ENCODE peak calls at places on chromosomes 11 and 22, in nine cellular contexts. U is uterus, A is spleen, T is fibroblast of the aortic adventitia, W is progenitor cell of endocrine pancreas, L is stomach, K is astrocyte of the cerebellum, M is kidney epithelial cell, C is transverse colon. E is an unnamed sample.

GRCh38 chr11:94424662-94425061 is 23.4 kb upstream of the GPR83 start:
- DNase-seq in U (no peak), A (no peak), T (peak), W (no peak), L (no peak), K (no peak), M (no peak), C (no peak), E (no peak)

GRCh38 chr11:120236169-120237107 is 3.5 kb upstream of the POU2F3 start:
- DNase-seq in U (no peak), A (no peak), T (peak), W (no peak), L (no peak), K (no peak), M (no peak), C (no peak), E (no peak)

GRCh38 chr22:43110927-43111623 is 525 bp downstream of the BIK start:
- DNase-seq in U (no peak), A (peak), T (no peak), W (no peak), L (peak), K (no peak), M (no peak), C (peak), E (no peak)

GRCh38 chr22:48826546-48826945 is 1001.1 kb downstream of the BRD1 start:
- DNase-seq in U (no peak), A (no peak), T (no peak), W (no peak), L (no peak), K (no peak), M (no peak), C (no peak), E (no peak)

GRCh38 chr11:61964941-61965282 is 2.5 kb downstream of the FTH1 start:
- DNase-seq in U (no peak), A (no peak), T (peak), W (no peak), L (no peak), K (no peak), M (no peak), C (no peak), E (no peak)

GRCh38 chr11:47225552-47226137 is 10.9 kb downstream of the DDB2 start:
- DNase-seq in U (no peak), A (no peak), T (no peak), W (no peak), L (no peak), K (no peak), M (no peak), C (no peak), E (no peak)

GRCh38 chr11:6742260-6742659 is 29.5 kb downstream of the OR2AG2 start:
- DNase-seq in U (no peak), A (no peak), T (no peak), W (no peak), L (no peak), K (no peak), M (no peak), C (no peak), E (no peak)

GRCh38 chr11:57458410-57459111 is 1.8 kb upstream of the RTN4RL2 start:
- DNase-seq in U (peak), A (peak), T (peak), W (peak), L (peak), K (no peak), M (no peak), C (peak), E (no peak)

GRCh38 chr11:93921695-93922468 is 71.5 kb upstream of the VSTM5 start:
- DNase-seq in U (no peak), A (no peak), T (peak), W (peak), L (peak), K (peak), M (no peak), C (peak), E (peak)

GRCh38 chr11:65571940-65572339 is 398 bp upstream of the FAM89B start:
- DNase-seq in U (no peak), A (no peak), T (peak), W (no peak), L (peak), K (no peak), M (no peak), C (peak), E (no peak)

GRCh38 chr11:46808804-46809431 is 37.2 kb downstream of the CKAP5 start:
- DNase-seq in U (no peak), A (no peak), T (no peak), W (no peak), L (no peak), K (peak), M (no peak), C (no peak), E (no peak)

GRCh38 chr11:125869526-125869925 is 17.9 kb upstream of the HYLS1 start:
- DNase-seq in U (no peak), A (no peak), T (peak), W (no peak), L (no peak), K (no peak), M (no peak), C (no peak), E (no peak)

GRCh38 chr11:114086394-114086793 is 26.9 kb downstream of the ZBTB16 start:
- DNase-seq in U (no peak), A (no peak), T (no peak), W (no peak), L (no peak), K (no peak), M (no peak), C (no peak), E (no peak)

GRCh38 chr11:120780239-120780638 is 243.7 kb upstream of the TBCEL start:
- DNase-seq in U (no peak), A (no peak), T (peak), W (no peak), L (no peak), K (no peak), M (no peak), C (no peak), E (no peak)

GRCh38 chr22:29072193-29072978 is 449 bp upstream of the KREMEN1 start:
- DNase-seq in U (peak), A (peak), T (peak), W (peak), L (peak), K (no peak), M (no peak), C (peak), E (peak)

GRCh38 chr11:2269601-2270321 is 627 bp downstream of the ASCL2 start:
- DNase-seq in U (peak), A (peak), T (peak), W (peak), L (peak), K (no peak), M (peak), C (peak), E (peak)

GRCh38 chr11:109197656-109198055 is 224.3 kb upstream of the C11orf87 start:
- DNase-seq in U (no peak), A (no peak), T (peak), W (no peak), L (no peak), K (peak), M (no peak), C (no peak), E (no peak)

GRCh38 chr11:39786281-39786680 is 1673.2 kb downstream of the LRRC4C start:
- DNase-seq in U (no peak), A (no peak), T (no peak), W (no peak), L (no peak), K (no peak), M (no peak), C (no peak), E (no peak)

GRCh38 chr11:112345708-112346107 is 85.0 kb upstream of the PLET1 start:
- DNase-seq in U (no peak), A (no peak), T (no peak), W (no peak), L (no peak), K (no peak), M (no peak), C (no peak), E (no peak)

GRCh38 chr22:45726081-45726480 is 54.4 kb downstream of the ATXN10 start:
- DNase-seq in U (no peak), A (no peak), T (peak), W (no peak), L (no peak), K (no peak), M (no peak), C (no peak), E (no peak)

GRCh38 chr22:38413085-38414008 is 41.7 kb downstream of the KCNJ4 start:
- DNase-seq in U (peak), A (peak), T (no peak), W (no peak), L (peak), K (no peak), M (no peak), C (peak), E (no peak)

GRCh38 chr22:39242809-39243442 is 1.9 kb downstream of the PDGFB start:
- DNase-seq in U (no peak), A (no peak), T (no peak), W (peak), L (peak), K (no peak), M (no peak), C (no peak), E (no peak)

GRCh38 chr11:117600261-117600783 is 196.7 kb downstream of the DSCAML1 start:
- DNase-seq in U (no peak), A (no peak), T (no peak), W (no peak), L (no peak), K (no peak), M (no peak), C (no peak), E (no peak)

GRCh38 chr11:77121096-77121640 is 6.9 kb upstream of the MYO7A start:
- DNase-seq in U (no peak), A (no peak), T (no peak), W (no peak), L (no peak), K (no peak), M (no peak), C (no peak), E (no peak)

GRCh38 chr11:45857834-45858492 is 10.7 kb downstream of the CRY2 start:
- DNase-seq in U (peak), A (no peak), T (peak), W (no peak), L (peak), K (peak), M (peak), C (no peak), E (no peak)

GRCh38 chr11:110409174-110409573 is 20.6 kb upstream of the FDX1 start:
- DNase-seq in U (no peak), A (no peak), T (peak), W (no peak), L (no peak), K (no peak), M (no peak), C (no peak), E (no peak)

GRCh38 chr11:32895471-32895870 is 2.9 kb downstream of the QSER1 start:
- DNase-seq in U (no peak), A (no peak), T (no peak), W (no peak), L (no peak), K (no peak), M (no peak), C (no peak), E (no peak)

GRCh38 chr22:23113067-23113846 is 28.5 kb downstream of the RSPH14 start:
- DNase-seq in U (no peak), A (no peak), T (peak), W (no peak), L (no peak), K (no peak), M (no peak), C (no peak), E (no peak)

GRCh38 chr11:7924526-7924925 is 6.5 kb downstream of the OR10A6 start:
- DNase-seq in U (no peak), A (no peak), T (no peak), W (no peak), L (no peak), K (no peak), M (no peak), C (no peak), E (no peak)

GRCh38 chr11:112753706-112754105 is 207.5 kb upstream of the NCAM1 start:
- DNase-seq in U (no peak), A (no peak), T (no peak), W (no peak), L (no peak), K (no peak), M (no peak), C (no peak), E (no peak)

GRCh38 chr22:44289429-44290171 is 23.2 kb downstream of the SHISAL1 start:
- DNase-seq in U (no peak), A (no peak), T (no peak), W (no peak), L (no peak), K (no peak), M (no peak), C (no peak), E (no peak)

GRCh38 chr11:44529895-44530412 is 35.5 kb upstream of the CD82 start:
- DNase-seq in U (no peak), A (no peak), T (no peak), W (no peak), L (no peak), K (no peak), M (no peak), C (no peak), E (no peak)

GRCh38 chr11:102142333-102142732 is 32.1 kb downstream of the YAP1 start:
- DNase-seq in U (no peak), A (no peak), T (peak), W (no peak), L (no peak), K (no peak), M (no peak), C (no peak), E (no peak)

GRCh38 chr22:31944700-31945477 is 554 bp downstream of the YWHAH start:
- DNase-seq in U (no peak), A (peak), T (no peak), W (no peak), L (peak), K (no peak), M (no peak), C (peak), E (peak)
- TF ChIP-seq CTCF in U (no peak), A (no peak), T (peak), W (no peak), L (no peak), K (no peak), M (no peak), C (no peak), E (no peak)

GRCh38 chr22:19800761-19801244 is 40.2 kb downstream of the TBX1 start:
- DNase-seq in U (no peak), A (no peak), T (peak), W (no peak), L (no peak), K (no peak), M (no peak), C (no peak), E (no peak)
- TF ChIP-seq CTCF in U (no peak), A (no peak), T (peak), W (peak), L (no peak), K (peak), M (peak), C (no peak), E (no peak)

GRCh38 chr11:269146-269890 is 8.9 kb upstream of the NLRP6 start:
- DNase-seq in U (no peak), A (peak), T (no peak), W (no peak), L (no peak), K (no peak), M (no peak), C (no peak), E (peak)
- TF ChIP-seq CTCF in U (no peak), A (peak), T (no peak), W (no peak), L (no peak), K (no peak), M (no peak), C (peak), E (no peak)

GRCh38 chr11:72613977-72614376 is 60.2 kb downstream of the PDE2A start:
- DNase-seq in U (no peak), A (peak), T (no peak), W (no peak), L (no peak), K (no peak), M (no peak), C (peak), E (peak)
- TF ChIP-seq CTCF in U (no peak), A (no peak), T (no peak), W (no peak), L (no peak), K (no peak), M (no peak), C (no peak), E (peak)

DNA sequence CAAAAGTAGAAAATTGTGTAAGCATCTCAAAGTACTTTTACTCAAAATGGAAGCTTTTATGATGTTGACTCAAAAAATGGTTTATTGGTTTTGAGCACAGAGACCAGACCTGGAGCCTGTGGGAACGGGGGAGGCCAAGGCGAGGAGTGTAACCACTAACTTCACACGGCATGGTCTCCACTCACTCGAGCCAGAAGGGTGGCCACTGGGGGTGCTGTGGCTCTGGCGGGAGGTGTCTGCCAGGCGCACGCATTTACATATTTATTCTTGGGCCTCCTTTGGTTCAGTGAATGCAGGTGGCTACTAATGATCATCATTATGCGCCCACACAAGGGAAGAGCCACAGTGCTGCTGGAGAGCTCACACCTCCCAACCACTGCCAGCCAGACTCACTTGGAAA is 64.6 kb downstream of the FLRT1 start:
- DNase-seq in U (no peak), A (no peak), T (no peak), W (no peak), L (no peak), K (no peak), M (no peak), C (no peak), E (peak)
- TF ChIP-seq CTCF in U (no peak), A (no peak), T (no peak), W (peak), L (no peak), K (peak), M (peak), C (no peak), E (peak)

GRCh38 chr22:27032121-27032761 is 374.9 kb downstream of the MIAT start:
- DNase-seq in U (peak), A (no peak), T (no peak), W (no peak), L (no peak), K (no peak), M (no peak), C (no peak), E (no peak)
- TF ChIP-seq CTCF in U (no peak), A (no peak), T (peak), W (peak), L (no peak), K (peak), M (peak), C (no peak), E (no peak)

GRCh38 chr22:25139062-25139461 is 60.6 kb upstream of the CRYBB3 start:
- DNase-seq in U (no peak), A (no peak), T (peak), W (no peak), L (peak), K (no peak), M (no peak), C (peak), E (no peak)
- TF ChIP-seq CTCF in U (no peak), A (no peak), T (no peak), W (no peak), L (no peak), K (no peak), M (no peak), C (no peak), E (no peak)

E was measured in GM13977.